ENCODE peak calls at places on chromosomes 6 and 20, in four cellular contexts. X, F, B and E are unnamed samples.

GRCh38 chr6:8627085-8627861 is 191.9 kb upstream of the SLC35B3 start:
- DNase-seq in X (peak; percentile 4), F (no peak), B (no peak), E (peak; percentile 17)

GRCh38 chr20:36311141-36311853 is 5.2 kb downstream of the DLGAP4 start:
- DNase-seq in X (peak; percentile 7), F (no peak), B (no peak), E (no peak)

GRCh38 chr6:33725222-33725621 is 13.7 kb upstream of the UQCC2 start:
- DNase-seq in X (no peak), F (no peak), B (no peak), E (no peak)

GRCh38 chr6:26520088-26520839 is 17.9 kb upstream of the HMGN4 start:
- DNase-seq in X (no peak), F (peak; percentile 73), B (no peak), E (peak; percentile 88)

GRCh38 chr20:49672109-49672681 is 41.5 kb downstream of the B4GALT5 start:
- DNase-seq in X (no peak), F (no peak), B (no peak), E (no peak)

GRCh38 chr20:22821826-22822225 is 213.3 kb upstream of the SSTR4 start:
- DNase-seq in X (no peak), F (no peak), B (no peak), E (no peak)

GRCh38 chr6:166567107-166567506 is 19.4 kb downstream of the RAMACL start:
- DNase-seq in X (peak; percentile 98), F (no peak), B (peak; percentile 86), E (no peak)

GRCh38 chr6:138655828-138656227 is 117.7 kb upstream of the CCDC28A start:
- DNase-seq in X (no peak), F (no peak), B (no peak), E (no peak)

GRCh38 chr20:10673831-10674683 is at the start of gene JAG1:
- DNase-seq in X (peak; percentile 96), F (peak; percentile 98), B (peak; percentile 89), E (peak; percentile 98)

GRCh38 chr6:156954191-156954590 is 177.0 kb downstream of the ARID1B start:
- DNase-seq in X (no peak), F (no peak), B (no peak), E (no peak)

GRCh38 chr6:5752282-5752681 is 254.4 kb downstream of the NRN1 start:
- DNase-seq in X (peak; percentile 73), F (peak; percentile 22), B (peak; percentile 62), E (peak; percentile 64)

GRCh38 chr6:70371454-70372105 is 41.7 kb upstream of the FAM135A start:
- DNase-seq in X (peak; percentile 95), F (peak; percentile 82), B (peak; percentile 54), E (peak; percentile 93)

GRCh38 chr6:13398421-13398994 is 70.2 kb upstream of the TBC1D7 start:
- DNase-seq in X (no peak), F (peak; percentile 31), B (no peak), E (no peak)

GRCh38 chr6:33407132-33407718 is 3.6 kb upstream of the PHF1 start:
- DNase-seq in X (peak; percentile 75), F (no peak), B (no peak), E (peak; percentile 53)

GRCh38 chr6:166360243-166361079 is 18.1 kb upstream of the SFT2D1 start:
- DNase-seq in X (no peak), F (no peak), B (no peak), E (no peak)

GRCh38 chr6:41298785-41299498 is 12.5 kb upstream of the TREM1 start:
- DNase-seq in X (no peak), F (no peak), B (no peak), E (no peak)

GRCh38 chr20:20720158-20720557 is 7.7 kb upstream of the RALGAPA2 start:
- DNase-seq in X (no peak), F (no peak), B (no peak), E (no peak)

GRCh38 chr6:144559865-144560603 is 274.9 kb downstream of the UTRN start:
- DNase-seq in X (peak; percentile 25), F (peak; percentile 19), B (no peak), E (no peak)

GRCh38 chr20:50337521-50338466 is 147.2 kb downstream of the CEBPB start:
- DNase-seq in X (no peak), F (no peak), B (no peak), E (no peak)

GRCh38 chr6:85593438-85594196 is at the start of gene SNX14:
- DNase-seq in X (peak; percentile 96), F (peak; percentile 91), B (peak; percentile 88), E (peak; percentile 95)

GRCh38 chr20:11861479-11861878 is 56.2 kb upstream of the BTBD3 start:
- DNase-seq in X (no peak), F (no peak), B (no peak), E (no peak)